ENCODE peak calls at places on chromosome 12, in ten cellular contexts. Z, G, R, D, P, X, Q, S, E and W are unnamed samples.

GRCh38 chr12:67299526-67299925 is 30.4 kb downstream of the CAND1 start:
- DNase-seq in Z (no peak), G (no peak), R (no peak), D (no peak), P (no peak), X (no peak), Q (no peak), S (no peak), E (no peak), W (no peak)

GRCh38 chr12:46661161-46661845 is 164.5 kb downstream of the SLC38A4 start:
- DNase-seq in Z (no peak), G (peak), R (no peak), D (no peak), P (no peak), X (peak), Q (no peak), S (peak), E (no peak), W (no peak)

GRCh38 chr12:30043151-30043550 is 259.4 kb upstream of the TMTC1 start:
- DNase-seq in Z (no peak), G (no peak), R (no peak), D (no peak), P (no peak), X (no peak), Q (no peak), S (no peak), E (no peak), W (no peak)

GRCh38 chr12:89980236-89980635 is 271.6 kb upstream of the ATP2B1 start:
- DNase-seq in Z (no peak), G (peak), R (no peak), D (no peak), P (no peak), X (no peak), Q (no peak), S (no peak), E (no peak), W (no peak)

GRCh38 chr12:93376436-93377251 is 1.1 kb upstream of the NUDT4 start:
- DNase-seq in Z (no peak), G (peak), R (no peak), D (peak), P (no peak), X (peak), Q (no peak), S (no peak), E (no peak), W (no peak)

GRCh38 chr12:47068539-47068938 is 10.9 kb upstream of the PCED1B start:
- DNase-seq in Z (no peak), G (no peak), R (no peak), D (no peak), P (no peak), X (no peak), Q (no peak), S (no peak), E (no peak), W (no peak)

GRCh38 chr12:117159674-117160073 is 30.6 kb downstream of the FBXO21 start:
- DNase-seq in Z (no peak), G (no peak), R (no peak), D (no peak), P (no peak), X (no peak), Q (no peak), S (no peak), E (no peak), W (no peak)

GRCh38 chr12:3155710-3156386 is 78.7 kb downstream of the TSPAN9 start:
- DNase-seq in Z (no peak), G (no peak), R (no peak), D (no peak), P (no peak), X (peak), Q (no peak), S (no peak), E (no peak), W (no peak)

GRCh38 chr12:2876431-2877046 is 435 bp downstream of the FOXM1 start:
- DNase-seq in Z (no peak), G (peak), R (no peak), D (no peak), P (no peak), X (no peak), Q (no peak), S (peak), E (no peak), W (no peak)

GRCh38 chr12:96078281-96078761 is 42.9 kb upstream of the LTA4H start:
- DNase-seq in Z (no peak), G (no peak), R (peak), D (no peak), P (no peak), X (peak), Q (no peak), S (no peak), E (no peak), W (no peak)

GRCh38 chr12:6044082-6044481 is 80.4 kb downstream of the VWF start:
- DNase-seq in Z (no peak), G (peak), R (no peak), D (no peak), P (peak), X (no peak), Q (no peak), S (no peak), E (no peak), W (no peak)

GRCh38 chr12:122519418-122519817 is 7.3 kb downstream of the RSRC2 start:
- DNase-seq in Z (no peak), G (peak), R (no peak), D (no peak), P (no peak), X (no peak), Q (no peak), S (no peak), E (no peak), W (no peak)

GRCh38 chr12:104412681-104413080 is 44.1 kb upstream of the CHST11 start:
- DNase-seq in Z (no peak), G (no peak), R (no peak), D (no peak), P (no peak), X (no peak), Q (no peak), S (no peak), E (no peak), W (no peak)

GRCh38 chr12:108568653-108569154 is 6.3 kb downstream of the ISCU start:
- DNase-seq in Z (no peak), G (no peak), R (no peak), D (peak), P (no peak), X (no peak), Q (no peak), S (no peak), E (peak), W (peak)

GRCh38 chr12:94855853-94856252 is 147.6 kb downstream of the NDUFA12 start:
- DNase-seq in Z (no peak), G (no peak), R (no peak), D (no peak), P (no peak), X (no peak), Q (no peak), S (no peak), E (no peak), W (no peak)

GRCh38 chr12:46569826-46570390 is 197.3 kb upstream of the SLC38A2 start:
- DNase-seq in Z (no peak), G (no peak), R (no peak), D (no peak), P (no peak), X (no peak), Q (no peak), S (no peak), E (no peak), W (no peak)

GRCh38 chr12:80443974-80444666 is at the start of gene PTPRQ:
- DNase-seq in Z (no peak), G (peak), R (no peak), D (no peak), P (no peak), X (no peak), Q (no peak), S (no peak), E (no peak), W (no peak)

GRCh38 chr12:116881325-116881866 is at the start of gene HRK:
- DNase-seq in Z (no peak), G (no peak), R (no peak), D (no peak), P (no peak), X (no peak), Q (no peak), S (no peak), E (no peak), W (no peak)

GRCh38 chr12:119868992-119869391 is 8.1 kb downstream of the CIT start:
- DNase-seq in Z (no peak), G (peak), R (no peak), D (no peak), P (no peak), X (no peak), Q (no peak), S (no peak), E (no peak), W (no peak)

GRCh38 chr12:6229823-6230222 is 29.6 kb downstream of the CD9 start:
- DNase-seq in Z (peak), G (peak), R (no peak), D (peak), P (no peak), X (peak), Q (no peak), S (no peak), E (no peak), W (no peak)

GRCh38 chr12:662541-663292 is 528 bp downstream of the NINJ2 start:
- DNase-seq in Z (no peak), G (peak), R (no peak), D (no peak), P (no peak), X (no peak), Q (no peak), S (no peak), E (no peak), W (no peak)

GRCh38 chr12:60106207-60106606 is 510.4 kb downstream of the SLC16A7 start:
- DNase-seq in Z (no peak), G (peak), R (no peak), D (no peak), P (no peak), X (no peak), Q (no peak), S (no peak), E (no peak), W (no peak)

GRCh38 chr12:111404362-111405148 is 1.2 kb upstream of the SH2B3 start:
- DNase-seq in Z (no peak), G (peak), R (no peak), D (no peak), P (no peak), X (peak), Q (no peak), S (no peak), E (peak), W (peak)

GRCh38 chr12:5889381-5890047 is 55.5 kb downstream of the ANO2 start:
- DNase-seq in Z (no peak), G (peak), R (no peak), D (no peak), P (no peak), X (no peak), Q (no peak), S (no peak), E (no peak), W (no peak)

GRCh38 chr12:91804533-91804932 is 341.1 kb downstream of the BTG1 start:
- DNase-seq in Z (no peak), G (no peak), R (no peak), D (no peak), P (no peak), X (no peak), Q (no peak), S (no peak), E (no peak), W (no peak)

GRCh38 chr12:76445469-76445868 is 97.3 kb upstream of the BBS10 start:
- DNase-seq in Z (no peak), G (peak), R (no peak), D (no peak), P (no peak), X (no peak), Q (no peak), S (no peak), E (no peak), W (no peak)

GRCh38 chr12:15540469-15540872 is 218.2 kb downstream of the PTPRO start:
- DNase-seq in Z (no peak), G (peak), R (no peak), D (no peak), P (no peak), X (no peak), Q (no peak), S (no peak), E (no peak), W (no peak)

GRCh38 chr12:118307069-118307954 is 65.4 kb downstream of the TAOK3 start:
- DNase-seq in Z (no peak), G (peak), R (no peak), D (no peak), P (peak), X (peak), Q (no peak), S (no peak), E (no peak), W (no peak)

GRCh38 chr12:47024463-47024862 is 55.0 kb upstream of the PCED1B start:
- DNase-seq in Z (no peak), G (peak), R (no peak), D (no peak), P (no peak), X (no peak), Q (no peak), S (no peak), E (no peak), W (no peak)

GRCh38 chr12:32765906-32766305 is 10.2 kb upstream of the YARS2 start:
- DNase-seq in Z (no peak), G (no peak), R (no peak), D (no peak), P (no peak), X (no peak), Q (no peak), S (no peak), E (no peak), W (no peak)

GRCh38 chr12:52029686-52030085 is 21.6 kb upstream of the NR4A1 start:
- DNase-seq in Z (no peak), G (peak), R (peak), D (no peak), P (no peak), X (no peak), Q (no peak), S (peak), E (no peak), W (no peak)

GRCh38 chr12:25997401-25997973 is 39.0 kb downstream of the RASSF8 start:
- DNase-seq in Z (no peak), G (peak), R (no peak), D (no peak), P (peak), X (no peak), Q (no peak), S (peak), E (no peak), W (no peak)

GRCh38 chr12:3319723-3320492 is 171.1 kb upstream of the PRMT8 start:
- DNase-seq in Z (no peak), G (peak), R (no peak), D (no peak), P (no peak), X (no peak), Q (no peak), S (peak), E (no peak), W (no peak)

GRCh38 chr12:11779286-11779685 is 129.8 kb downstream of the ETV6 start:
- DNase-seq in Z (no peak), G (peak), R (no peak), D (no peak), P (no peak), X (no peak), Q (no peak), S (no peak), E (no peak), W (no peak)
- H3K27ac ChIP-seq in Z (no peak), G (peak), R (peak), D (peak), P (no peak), X (peak), Q (peak), S (no peak), E (no peak), W (no peak)

DNA sequence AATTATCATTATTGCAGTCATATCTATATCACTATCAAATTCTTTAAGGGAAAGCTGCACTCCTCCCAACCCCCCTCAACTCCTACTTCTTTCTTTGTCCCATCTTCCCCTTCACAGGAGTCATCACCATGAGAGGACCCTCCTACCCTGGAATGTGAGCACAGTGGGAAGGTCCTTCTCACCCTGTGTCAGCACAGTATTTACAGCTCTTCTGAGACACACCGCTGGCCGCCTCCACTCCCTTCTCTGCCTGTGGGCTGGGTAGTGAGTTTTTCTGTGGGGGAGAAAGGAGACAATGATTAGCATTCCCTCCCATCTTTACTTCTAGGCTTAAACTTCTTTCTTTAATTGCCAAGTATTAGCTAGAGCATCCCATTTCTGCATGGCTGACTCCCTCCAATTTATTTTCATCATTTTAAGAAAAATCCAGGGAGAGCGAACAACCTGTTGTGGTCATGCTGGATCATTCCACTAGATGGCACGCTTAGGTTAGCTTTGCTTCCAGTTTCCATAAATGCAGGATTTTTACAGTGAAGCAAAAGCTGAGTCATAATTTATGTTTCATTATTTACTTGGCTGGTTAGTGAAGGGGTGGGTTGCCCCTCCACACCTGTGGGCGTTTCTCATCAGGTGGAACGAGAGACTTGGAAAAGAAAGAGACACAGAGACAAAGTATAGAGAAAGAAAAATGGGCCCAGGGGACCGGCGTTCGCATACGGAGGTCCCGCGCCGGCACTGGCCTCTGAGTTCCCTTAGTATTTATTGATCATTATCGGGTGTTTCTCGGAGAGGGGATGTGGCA is 188.5 kb downstream of the ALX1 start:
- DNase-seq in Z (no peak), G (peak), R (peak), D (peak), P (peak), X (no peak), Q (no peak), S (peak), E (no peak), W (no peak)
- H3K4me3 ChIP-seq in Z (peak), G (peak), R (peak), D (peak), P (no peak), X (peak), Q (peak), S (peak), E (no peak), W (no peak)

GRCh38 chr12:42886160-42886559 is 296.6 kb upstream of the PRICKLE1 start:
- DNase-seq in Z (no peak), G (no peak), R (no peak), D (no peak), P (no peak), X (no peak), Q (no peak), S (no peak), E (no peak), W (no peak)

GRCh38 chr12:42887657-42888056 is 298.1 kb upstream of the PRICKLE1 start:
- DNase-seq in Z (no peak), G (no peak), R (no peak), D (no peak), P (no peak), X (no peak), Q (no peak), S (no peak), E (no peak), W (no peak)

GRCh38 chr12:42885677-42886076 is 296.1 kb upstream of the PRICKLE1 start:
- DNase-seq in Z (no peak), G (no peak), R (no peak), D (no peak), P (no peak), X (no peak), Q (no peak), S (no peak), E (no peak), W (no peak)

GRCh38 chr12:42884116-42884515 is 294.6 kb upstream of the PRICKLE1 start:
- DNase-seq in Z (no peak), G (peak), R (no peak), D (no peak), P (no peak), X (no peak), Q (no peak), S (no peak), E (no peak), W (no peak)
- H3K27ac ChIP-seq in Z (no peak), G (no peak), R (no peak), D (no peak), P (no peak), X (no peak), Q (no peak), S (no peak), E (no peak), W (no peak)

GRCh38 chr12:98399532-98399931 is 115.9 kb upstream of the TMPO start:
- DNase-seq in Z (no peak), G (peak), R (no peak), D (no peak), P (no peak), X (no peak), Q (no peak), S (peak), E (peak), W (peak)
- H3K4me3 ChIP-seq in Z (no peak), G (no peak), R (no peak), D (no peak), P (no peak), X (no peak), Q (no peak), S (no peak), E (no peak), W (no peak)

GRCh38 chr12:57451233-57451778 is 3.8 kb upstream of the INHBE start:
- DNase-seq in Z (no peak), G (peak), R (no peak), D (no peak), P (no peak), X (no peak), Q (no peak), S (no peak), E (no peak), W (no peak)
- H3K27ac ChIP-seq in Z (no peak), G (peak), R (no peak), D (no peak), P (no peak), X (no peak), Q (no peak), S (peak), E (no peak), W (no peak)

DNA sequence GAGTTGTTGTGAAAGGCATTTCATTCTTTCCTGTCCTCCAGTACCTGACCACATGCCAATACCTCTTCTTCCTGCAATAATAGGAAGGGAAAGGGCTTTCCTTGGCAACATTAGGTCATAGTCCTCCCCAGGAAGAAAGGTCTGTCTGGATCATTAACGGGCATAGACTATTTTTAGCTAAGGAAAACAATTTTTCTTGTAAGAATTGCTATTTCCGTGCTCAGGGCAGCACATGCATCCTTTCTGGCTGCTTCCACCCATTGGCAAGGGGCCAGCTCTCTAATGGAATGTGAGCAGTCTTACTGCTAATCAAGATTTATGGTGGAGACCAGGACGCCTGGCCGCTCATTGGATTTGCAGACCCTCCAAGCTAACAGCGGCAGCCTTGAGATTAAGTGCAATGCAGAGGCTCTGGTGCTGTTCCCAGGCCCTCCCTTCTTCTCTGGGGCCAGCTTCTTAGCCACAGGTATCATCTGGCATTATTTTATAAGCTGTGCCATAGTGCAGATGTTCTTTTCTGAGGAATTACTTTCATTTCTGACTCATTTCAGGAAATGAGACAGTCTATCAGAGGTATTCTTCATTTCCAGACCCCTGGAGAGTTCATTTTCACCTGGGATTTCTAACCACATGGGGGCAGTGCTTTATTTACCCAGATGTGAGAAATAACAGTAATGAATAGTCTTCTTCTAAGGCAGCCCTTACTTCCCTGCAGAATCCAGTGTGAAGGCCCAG is 52.9 kb downstream of the ANO6 start:
- DNase-seq in Z (peak), G (peak), R (peak), D (peak), P (peak), X (peak), Q (no peak), S (peak), E (no peak), W (no peak)
- H3K4me3 ChIP-seq in Z (no peak), G (peak), R (no peak), D (no peak), P (no peak), X (no peak), Q (no peak), S (no peak), E (no peak), W (no peak)

GRCh38 chr12:120903818-120904773 is at the start of gene SPPL3:
- DNase-seq in Z (peak), G (peak), R (peak), D (peak), P (no peak), X (peak), Q (peak), S (peak), E (peak), W (peak)
- H3K27ac ChIP-seq in Z (peak), G (peak), R (peak), D (peak), P (peak), X (peak), Q (peak), S (peak), E (peak), W (peak)

DNA sequence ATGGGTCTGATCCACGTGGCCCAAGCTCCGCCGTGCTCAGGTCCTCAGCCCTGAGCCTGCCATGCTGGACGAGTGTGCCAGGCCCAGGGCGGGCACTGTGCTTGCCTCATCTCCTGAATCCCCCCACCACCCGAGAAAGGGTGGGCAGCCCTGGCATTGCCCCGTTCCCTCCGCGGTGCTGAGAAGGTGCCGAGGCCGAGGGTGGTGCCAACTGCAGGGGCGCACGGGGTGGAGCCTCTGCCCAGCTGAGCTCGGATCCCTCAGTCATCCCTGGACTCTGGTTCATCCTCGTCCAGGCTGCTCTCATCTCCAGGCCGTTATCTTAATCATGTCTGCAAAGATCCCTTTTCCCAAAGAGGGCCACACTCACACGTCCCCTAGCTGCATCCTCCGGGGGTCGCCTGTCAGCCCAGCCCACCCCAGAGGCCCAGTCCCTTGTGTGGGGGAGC is 60.6 kb downstream of the NOC4L start:
- DNase-seq in Z (no peak), G (peak), R (no peak), D (no peak), P (no peak), X (no peak), Q (no peak), S (no peak), E (no peak), W (no peak)
- H3K4me3 ChIP-seq in Z (no peak), G (peak), R (no peak), D (no peak), P (no peak), X (no peak), Q (peak), S (no peak), E (no peak), W (no peak)